ENCODE peak calls at places on chromosomes 1 and 21, in five cellular contexts. C is gastrocnemius medialis, Y is heart left ventricle, P is uterus, Z is body of pancreas. D is an unnamed sample.
A peak's percentile ranks its signal among the peaks of the same experiment; 100 is the strongest.

GRCh38 chr1:44848456-44849181 is 5.6 kb upstream of the PTCH2 start:
- DNase-seq in C (no peak), Y (peak; percentile 24), P (no peak), Z (no peak), D (no peak)

GRCh38 chr1:115091582-115091981 is 2.3 kb upstream of the TSPAN2 start:
- DNase-seq in C (no peak), Y (no peak), P (no peak), Z (no peak), D (no peak)

GRCh38 chr1:2229921-2230700 is 2.0 kb downstream of the SKI start:
- DNase-seq in C (no peak), Y (peak; percentile 48), P (peak; percentile 57), Z (peak; percentile 46), D (no peak)

GRCh38 chr1:117059334-117059677 is 820 bp upstream of the TTF2 start:
- DNase-seq in C (peak; percentile 9), Y (no peak), P (no peak), Z (peak; percentile 91), D (peak; percentile 36)

GRCh38 chr1:178371236-178371635 is 125.5 kb downstream of the CLEC20A start:
- DNase-seq in C (no peak), Y (no peak), P (no peak), Z (no peak), D (no peak)

GRCh38 chr1:218478336-218478735 is 133.2 kb downstream of the TGFB2 start:
- DNase-seq in C (no peak), Y (no peak), P (no peak), Z (no peak), D (no peak)

GRCh38 chr1:69737527-69738176 is 169.9 kb downstream of the LRRC7 start:
- DNase-seq in C (no peak), Y (peak; percentile 13), P (no peak), Z (peak; percentile 17), D (no peak)

GRCh38 chr1:8816306-8816705 is 1.1 kb downstream of the RERE start:
- DNase-seq in C (no peak), Y (no peak), P (no peak), Z (no peak), D (no peak)

GRCh38 chr1:36365310-36365895 is 20.3 kb downstream of the STK40 start:
- DNase-seq in C (peak; percentile 45), Y (peak; percentile 68), P (peak; percentile 58), Z (peak; percentile 45), D (no peak)

DNA sequence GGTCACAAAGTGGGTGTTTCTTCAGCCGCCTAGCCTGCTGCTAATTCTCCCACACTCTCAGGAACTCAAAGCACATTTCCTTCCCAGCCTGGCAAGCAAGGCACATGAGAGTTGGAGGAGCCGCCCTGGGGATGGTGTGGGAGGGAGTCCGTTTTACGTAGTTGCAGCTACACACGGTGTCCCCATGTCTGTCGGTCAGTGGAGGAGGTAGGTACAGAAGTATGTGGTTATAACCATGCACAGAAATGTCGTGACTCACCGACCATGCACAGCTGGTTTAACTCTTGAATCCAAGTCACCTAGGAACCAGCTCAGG is 46.7 kb downstream of the SAMD13 start:
- DNase-seq in C (no peak), Y (no peak), P (peak; percentile 26), Z (peak; percentile 45), D (no peak)
- TF ChIP-seq POLR2A in C (no peak), Y (no peak), P (no peak), Z (no peak), D (no peak)

DNA sequence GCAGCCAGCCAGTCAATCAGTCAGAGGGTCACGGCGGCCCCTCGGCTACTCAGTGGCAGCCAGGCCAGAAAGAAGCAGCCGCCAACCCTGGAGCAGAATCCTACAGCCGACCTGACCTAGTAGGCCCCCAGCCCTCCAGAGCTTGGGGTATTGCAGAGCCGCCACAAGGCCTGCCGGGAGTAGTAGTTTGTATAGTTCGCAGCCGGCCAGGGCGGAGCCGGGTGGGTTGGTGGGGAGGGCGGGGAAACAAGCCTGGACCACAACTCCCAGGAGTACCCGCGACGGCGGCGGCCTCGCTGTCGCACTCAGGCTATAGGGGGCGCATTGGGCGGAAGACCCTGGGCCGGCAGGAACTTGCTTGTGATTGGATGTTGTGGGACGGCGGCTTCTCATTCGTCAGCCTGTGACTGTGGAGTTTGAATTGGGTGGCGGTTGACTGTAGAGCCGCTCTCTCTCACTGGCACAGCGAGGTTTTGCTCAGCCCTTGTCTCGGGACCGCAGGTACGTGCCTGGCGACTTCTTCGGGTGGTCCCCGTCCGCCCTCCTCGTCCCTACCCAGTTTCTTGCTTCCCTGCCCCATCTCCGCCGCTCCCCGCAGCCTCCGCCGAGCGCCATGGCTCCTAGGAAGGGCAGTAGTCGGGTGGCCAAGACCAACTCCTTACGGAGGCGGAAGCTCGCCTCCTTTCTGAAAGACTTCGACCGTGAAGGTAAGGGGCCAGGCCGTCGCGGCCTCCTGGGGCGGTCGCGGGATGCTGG is at the start of gene CDCA8:
- DNase-seq in C (peak; percentile 97), Y (peak; percentile 98), P (peak; percentile 98), Z (peak; percentile 98), D (peak; percentile 95)
- TF ChIP-seq POLR2A in C (peak; percentile 45), Y (peak; percentile 55), P (peak; percentile 29), Z (peak; percentile 34), D (peak; percentile 88)

DNA sequence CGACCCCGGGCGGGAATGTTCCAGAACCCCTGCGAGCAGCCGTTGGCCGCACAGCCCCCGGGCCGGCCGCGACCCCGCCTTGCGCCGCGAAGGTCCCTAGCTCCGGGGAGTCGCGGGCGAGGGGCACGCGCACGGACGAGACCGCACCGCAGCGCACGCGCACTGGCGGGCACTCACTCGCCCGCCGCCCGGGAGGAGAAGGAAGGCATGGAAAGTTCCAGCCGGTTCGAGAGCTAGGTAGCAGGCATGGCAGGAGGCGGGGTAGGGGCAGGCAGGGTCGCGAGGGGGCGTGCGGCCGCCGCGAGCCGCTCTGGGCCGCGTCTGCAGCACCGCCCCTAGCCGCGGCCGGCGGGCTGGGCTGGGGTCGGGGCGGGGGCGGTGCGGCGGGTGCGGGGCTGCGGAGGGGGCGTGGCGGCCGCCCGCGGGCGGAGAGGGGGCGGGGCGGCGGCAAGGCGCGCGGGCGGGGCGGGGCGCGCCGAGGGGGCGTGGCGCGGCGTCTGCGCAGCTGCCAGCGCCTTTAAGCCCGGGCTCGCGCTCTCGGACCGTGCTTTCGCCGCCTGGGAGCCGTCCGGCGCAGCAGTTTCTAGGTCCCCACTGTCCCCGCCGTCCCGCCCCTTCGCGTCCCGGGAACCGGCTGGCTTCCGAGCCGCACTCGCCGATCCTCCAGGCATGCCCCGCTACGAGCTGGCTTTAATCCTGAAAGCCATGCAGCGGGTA is at the start of the genes MRPS6 and SLC5A3:
- DNase-seq in C (peak; percentile 75), Y (peak; percentile 86), P (peak; percentile 82), Z (peak; percentile 91), D (peak; percentile 71)
- TF ChIP-seq POLR2A in C (peak; percentile 94), Y (peak; percentile 96), P (peak; percentile 77), Z (peak; percentile 88), D (peak; percentile 97)

DNA sequence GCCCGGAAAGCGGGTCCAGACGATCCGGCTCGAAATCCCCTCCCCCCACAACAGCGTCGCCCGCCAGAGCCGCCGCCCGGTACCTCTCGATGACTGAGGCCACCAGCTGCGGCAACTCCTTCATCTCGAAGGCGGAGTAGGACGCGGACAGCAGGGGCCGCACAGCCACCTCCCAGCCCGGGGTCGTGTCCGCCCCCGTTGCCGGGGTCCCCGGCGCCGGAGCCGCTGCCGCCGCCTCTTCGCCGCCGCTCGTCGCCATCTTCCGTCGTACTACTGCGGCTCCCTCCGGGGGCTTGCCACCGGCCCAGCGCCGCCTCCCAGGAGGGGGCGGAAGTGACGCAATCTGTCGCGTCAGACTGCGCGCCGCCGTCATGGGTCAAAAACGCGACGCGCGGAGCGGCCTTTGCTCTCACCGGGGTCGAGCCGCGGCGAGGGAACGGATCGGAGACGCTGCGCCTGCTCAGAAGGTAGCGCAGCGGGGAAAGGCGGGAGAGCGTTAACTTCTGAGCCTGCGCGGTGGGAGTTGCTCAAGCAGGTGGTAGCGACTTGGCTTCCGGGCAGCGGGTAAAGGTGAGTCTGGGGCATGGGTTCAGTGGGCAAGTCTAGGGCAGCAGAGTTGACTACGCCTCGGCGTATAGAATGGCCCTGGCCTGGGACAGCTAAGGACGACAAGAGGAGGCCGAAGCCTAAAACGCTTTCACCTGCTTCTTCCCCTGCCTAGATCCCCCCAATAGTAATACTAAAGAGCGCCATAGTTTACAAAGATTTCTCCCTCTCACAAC is at the start of gene UBR4:
- DNase-seq in C (peak; percentile 91), Y (peak; percentile 94), P (peak; percentile 95), Z (peak; percentile 97), D (peak; percentile 79)
- TF ChIP-seq POLR2A in C (peak; percentile 98), Y (peak; percentile 92), P (peak; percentile 97), Z (peak; percentile 94), D (peak; percentile 91)

GRCh38 chr1:31576743-31577455 is 584 bp downstream of the TINAGL1 start:
- DNase-seq in C (no peak), Y (no peak), P (no peak), Z (no peak), D (no peak)
- TF ChIP-seq POLR2A in C (no peak), Y (no peak), P (no peak), Z (no peak), D (no peak)

DNA sequence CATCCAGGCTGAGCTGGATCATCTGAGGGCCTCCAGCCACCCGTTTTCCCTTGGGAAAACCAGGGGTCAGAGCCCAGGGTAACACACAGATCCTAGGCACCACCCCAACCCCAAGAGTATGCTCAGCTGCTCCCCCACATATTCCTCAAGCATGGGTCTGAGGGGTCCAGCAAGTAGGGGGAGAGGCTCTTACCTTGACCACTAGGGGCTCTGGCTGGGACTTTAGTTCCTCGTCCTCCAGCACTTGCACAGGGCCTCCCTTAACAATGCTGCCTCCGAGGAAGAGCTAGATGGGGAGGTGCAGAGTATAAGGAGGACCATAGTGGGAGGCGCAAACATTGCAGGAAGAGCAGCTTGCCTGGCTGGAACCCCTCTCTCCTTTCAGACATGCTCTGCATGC is 7.5 kb downstream of the SELENBP1 start:
- DNase-seq in C (no peak), Y (no peak), P (no peak), Z (no peak), D (no peak)
- TF ChIP-seq POLR2A in C (no peak), Y (no peak), P (no peak), Z (no peak), D (no peak)

GRCh38 chr21:34152500-34152899 is 79.1 kb downstream of the MRPS6 start:
- DNase-seq in C (no peak), Y (no peak), P (no peak), Z (no peak), D (no peak)
- TF ChIP-seq POLR2A in C (no peak), Y (no peak), P (no peak), Z (no peak), D (no peak)

DNA sequence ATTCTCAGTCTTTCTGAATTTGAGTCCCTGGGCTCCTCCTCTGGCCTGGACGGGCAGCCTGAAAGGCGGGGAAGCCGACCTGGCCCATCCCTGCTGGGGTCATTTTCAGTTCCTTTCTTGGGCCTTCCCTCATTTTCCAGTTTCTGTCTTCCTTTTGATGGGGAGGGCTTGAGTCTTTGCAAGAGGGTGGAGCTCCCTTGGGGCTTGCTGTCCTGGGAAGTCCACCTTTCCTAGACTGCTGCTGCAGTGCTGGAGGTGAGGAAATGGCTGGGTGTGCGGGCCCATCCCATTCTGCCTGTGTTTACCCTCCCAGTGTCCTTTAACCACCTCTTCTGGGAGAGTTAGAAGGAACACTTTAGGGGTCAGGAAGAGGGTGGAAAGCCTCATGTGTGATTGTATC is 40.4 kb upstream of the SYNC start:
- DNase-seq in C (no peak), Y (no peak), P (no peak), Z (peak; percentile 40), D (no peak)
- TF ChIP-seq POLR2A in C (no peak), Y (no peak), P (no peak), Z (no peak), D (no peak)